ENCODE peak calls at places on chromosomes 2 and 18, in five cellular contexts. One of them, this sample, is unnamed.

GRCh38 chr2:75728614-75729419 is 18.1 kb upstream of the GCFC2 start:
- DNase-seq in OCI-M1: no peak
- DNase-seq in mesendoderm: no peak
- DNase-seq in activated naive CD8-positive, alpha-beta T cell treated with anti-CD3 and anti-CD28 coated beads for 36 hours: no peak
- DNase-seq in HEK293T: no peak
- DNase-seq in this sample: no peak

GRCh38 chr2:107430596-107431266 is 396.0 kb upstream of the RGPD4 start:
- DNase-seq in OCI-M1: no peak
- DNase-seq in mesendoderm: no peak
- DNase-seq in activated naive CD8-positive, alpha-beta T cell treated with anti-CD3 and anti-CD28 coated beads for 36 hours: no peak
- DNase-seq in HEK293T: no peak
- DNase-seq in this sample: no peak

GRCh38 chr2:20452551-20452950 is 5.7 kb downstream of the RHOB start:
- DNase-seq in OCI-M1: no peak
- DNase-seq in mesendoderm: peak
- DNase-seq in activated naive CD8-positive, alpha-beta T cell treated with anti-CD3 and anti-CD28 coated beads for 36 hours: no peak
- DNase-seq in HEK293T: no peak
- DNase-seq in this sample: no peak

GRCh38 chr2:112181571-112182290 is 43.5 kb downstream of the FBLN7 start:
- DNase-seq in OCI-M1: no peak
- DNase-seq in mesendoderm: peak
- DNase-seq in activated naive CD8-positive, alpha-beta T cell treated with anti-CD3 and anti-CD28 coated beads for 36 hours: peak
- DNase-seq in HEK293T: no peak
- DNase-seq in this sample: peak

GRCh38 chr2:160221391-160222276 is 21.6 kb upstream of the ITGB6 start:
- DNase-seq in OCI-M1: no peak
- DNase-seq in mesendoderm: no peak
- DNase-seq in activated naive CD8-positive, alpha-beta T cell treated with anti-CD3 and anti-CD28 coated beads for 36 hours: no peak
- DNase-seq in HEK293T: no peak
- DNase-seq in this sample: no peak

GRCh38 chr2:218857371-218858137 is 2.1 kb upstream of the WNT6 start:
- DNase-seq in OCI-M1: no peak
- DNase-seq in mesendoderm: no peak
- DNase-seq in activated naive CD8-positive, alpha-beta T cell treated with anti-CD3 and anti-CD28 coated beads for 36 hours: no peak
- DNase-seq in HEK293T: no peak
- DNase-seq in this sample: no peak

GRCh38 chr2:98571121-98571701 is 37.1 kb downstream of the COA5 start:
- DNase-seq in OCI-M1: no peak
- DNase-seq in mesendoderm: no peak
- DNase-seq in activated naive CD8-positive, alpha-beta T cell treated with anti-CD3 and anti-CD28 coated beads for 36 hours: no peak
- DNase-seq in HEK293T: no peak
- DNase-seq in this sample: no peak

GRCh38 chr18:58449366-58449935 is 179.4 kb downstream of the ALPK2 start:
- DNase-seq in OCI-M1: no peak
- DNase-seq in mesendoderm: peak
- DNase-seq in activated naive CD8-positive, alpha-beta T cell treated with anti-CD3 and anti-CD28 coated beads for 36 hours: no peak
- DNase-seq in HEK293T: no peak
- DNase-seq in this sample: no peak

GRCh38 chr2:19111297-19111696 is 247.1 kb downstream of the OSR1 start:
- DNase-seq in OCI-M1: no peak
- DNase-seq in mesendoderm: peak
- DNase-seq in activated naive CD8-positive, alpha-beta T cell treated with anti-CD3 and anti-CD28 coated beads for 36 hours: no peak
- DNase-seq in HEK293T: no peak
- DNase-seq in this sample: no peak

GRCh38 chr2:95043300-95043786 is 17.8 kb downstream of the MAL start:
- DNase-seq in OCI-M1: no peak
- DNase-seq in mesendoderm: peak
- DNase-seq in activated naive CD8-positive, alpha-beta T cell treated with anti-CD3 and anti-CD28 coated beads for 36 hours: peak
- DNase-seq in HEK293T: no peak
- DNase-seq in this sample: peak

GRCh38 chr2:147171961-147172360 is 672.9 kb upstream of the ACVR2A start:
- DNase-seq in OCI-M1: no peak
- DNase-seq in mesendoderm: no peak
- DNase-seq in activated naive CD8-positive, alpha-beta T cell treated with anti-CD3 and anti-CD28 coated beads for 36 hours: no peak
- DNase-seq in HEK293T: no peak
- DNase-seq in this sample: no peak

GRCh38 chr2:120715941-120716340 is 19.7 kb upstream of the GLI2 start:
- DNase-seq in OCI-M1: no peak
- DNase-seq in mesendoderm: no peak
- DNase-seq in activated naive CD8-positive, alpha-beta T cell treated with anti-CD3 and anti-CD28 coated beads for 36 hours: no peak
- DNase-seq in HEK293T: no peak
- DNase-seq in this sample: no peak

GRCh38 chr2:7031424-7032245 is 114.4 kb downstream of the RNF144A start:
- DNase-seq in OCI-M1: no peak
- DNase-seq in mesendoderm: no peak
- DNase-seq in activated naive CD8-positive, alpha-beta T cell treated with anti-CD3 and anti-CD28 coated beads for 36 hours: peak
- DNase-seq in HEK293T: no peak
- DNase-seq in this sample: peak

GRCh38 chr18:61946449-61946848 is 53.6 kb upstream of the RNF152 start:
- DNase-seq in OCI-M1: no peak
- DNase-seq in mesendoderm: no peak
- DNase-seq in activated naive CD8-positive, alpha-beta T cell treated with anti-CD3 and anti-CD28 coated beads for 36 hours: no peak
- DNase-seq in HEK293T: no peak
- DNase-seq in this sample: no peak

GRCh38 chr2:209472871-209473270 is 49.0 kb downstream of the MAP2 start:
- DNase-seq in OCI-M1: no peak
- DNase-seq in mesendoderm: no peak
- DNase-seq in activated naive CD8-positive, alpha-beta T cell treated with anti-CD3 and anti-CD28 coated beads for 36 hours: no peak
- DNase-seq in HEK293T: no peak
- DNase-seq in this sample: no peak

GRCh38 chr2:58984731-58985130 is 743.6 kb upstream of the FANCL start:
- DNase-seq in OCI-M1: peak
- DNase-seq in mesendoderm: no peak
- DNase-seq in activated naive CD8-positive, alpha-beta T cell treated with anti-CD3 and anti-CD28 coated beads for 36 hours: no peak
- DNase-seq in HEK293T: no peak
- DNase-seq in this sample: no peak

GRCh38 chr18:48915621-48916425 is 34.9 kb downstream of the SMAD7 start:
- DNase-seq in OCI-M1: peak
- DNase-seq in mesendoderm: peak
- DNase-seq in activated naive CD8-positive, alpha-beta T cell treated with anti-CD3 and anti-CD28 coated beads for 36 hours: no peak
- DNase-seq in HEK293T: no peak
- DNase-seq in this sample: no peak

GRCh38 chr2:150767924-150768801 is 280.7 kb upstream of the RND3 start:
- DNase-seq in OCI-M1: no peak
- DNase-seq in mesendoderm: no peak
- DNase-seq in activated naive CD8-positive, alpha-beta T cell treated with anti-CD3 and anti-CD28 coated beads for 36 hours: no peak
- DNase-seq in HEK293T: no peak
- DNase-seq in this sample: no peak

GRCh38 chr2:71474744-71475421 is 21.5 kb downstream of the DYSF start:
- DNase-seq in OCI-M1: no peak
- DNase-seq in mesendoderm: no peak
- DNase-seq in activated naive CD8-positive, alpha-beta T cell treated with anti-CD3 and anti-CD28 coated beads for 36 hours: no peak
- DNase-seq in HEK293T: no peak
- DNase-seq in this sample: no peak

GRCh38 chr2:180519276-180519675 is 461.1 kb upstream of the UBE2E3 start:
- DNase-seq in OCI-M1: no peak
- DNase-seq in mesendoderm: peak
- DNase-seq in activated naive CD8-positive, alpha-beta T cell treated with anti-CD3 and anti-CD28 coated beads for 36 hours: no peak
- DNase-seq in HEK293T: no peak
- DNase-seq in this sample: no peak

GRCh38 chr2:220892018-220892634 is 680.0 kb downstream of the EPHA4 start:
- DNase-seq in OCI-M1: no peak
- DNase-seq in mesendoderm: peak
- DNase-seq in activated naive CD8-positive, alpha-beta T cell treated with anti-CD3 and anti-CD28 coated beads for 36 hours: no peak
- DNase-seq in HEK293T: no peak
- DNase-seq in this sample: no peak

GRCh38 chr2:111662771-111663470 is 221.1 kb downstream of the ANAPC1 start:
- DNase-seq in OCI-M1: no peak
- DNase-seq in mesendoderm: no peak
- DNase-seq in activated naive CD8-positive, alpha-beta T cell treated with anti-CD3 and anti-CD28 coated beads for 36 hours: peak
- DNase-seq in HEK293T: no peak
- DNase-seq in this sample: peak

GRCh38 chr2:166375736-166376487 is at the start of gene SCN9A:
- DNase-seq in OCI-M1: peak
- DNase-seq in mesendoderm: peak
- DNase-seq in activated naive CD8-positive, alpha-beta T cell treated with anti-CD3 and anti-CD28 coated beads for 36 hours: peak
- DNase-seq in HEK293T: peak
- DNase-seq in this sample: peak

GRCh38 chr2:105739408-105739807 is 5.3 kb upstream of the NCK2 start:
- DNase-seq in OCI-M1: no peak
- DNase-seq in mesendoderm: no peak
- DNase-seq in activated naive CD8-positive, alpha-beta T cell treated with anti-CD3 and anti-CD28 coated beads for 36 hours: no peak
- DNase-seq in HEK293T: no peak
- DNase-seq in this sample: no peak

GRCh38 chr2:100664021-100664755 is 101.4 kb downstream of the PDCL3 start:
- DNase-seq in OCI-M1: no peak
- DNase-seq in mesendoderm: no peak
- DNase-seq in activated naive CD8-positive, alpha-beta T cell treated with anti-CD3 and anti-CD28 coated beads for 36 hours: no peak
- DNase-seq in HEK293T: no peak
- DNase-seq in this sample: no peak

GRCh38 chr2:535222-535621 is 142.0 kb downstream of the TMEM18 start:
- DNase-seq in OCI-M1: no peak
- DNase-seq in mesendoderm: peak
- DNase-seq in activated naive CD8-positive, alpha-beta T cell treated with anti-CD3 and anti-CD28 coated beads for 36 hours: no peak
- DNase-seq in HEK293T: no peak
- DNase-seq in this sample: no peak

GRCh38 chr2:223846524-223846923 is 9.1 kb upstream of the AP1S3 start:
- DNase-seq in OCI-M1: no peak
- DNase-seq in mesendoderm: peak
- DNase-seq in activated naive CD8-positive, alpha-beta T cell treated with anti-CD3 and anti-CD28 coated beads for 36 hours: no peak
- DNase-seq in HEK293T: no peak
- DNase-seq in this sample: no peak

GRCh38 chr2:158795110-158795924 is at the start of gene DAPL1:
- DNase-seq in OCI-M1: no peak
- DNase-seq in mesendoderm: peak
- DNase-seq in activated naive CD8-positive, alpha-beta T cell treated with anti-CD3 and anti-CD28 coated beads for 36 hours: no peak
- DNase-seq in HEK293T: peak
- DNase-seq in this sample: no peak

GRCh38 chr2:73293534-73294171 is at the start of gene EGR4:
- DNase-seq in OCI-M1: peak
- DNase-seq in mesendoderm: peak
- DNase-seq in activated naive CD8-positive, alpha-beta T cell treated with anti-CD3 and anti-CD28 coated beads for 36 hours: peak
- DNase-seq in HEK293T: peak
- DNase-seq in this sample: peak

GRCh38 chr2:232495292-232495691 is 7.7 kb upstream of the ECEL1 start:
- DNase-seq in OCI-M1: no peak
- DNase-seq in mesendoderm: no peak
- DNase-seq in activated naive CD8-positive, alpha-beta T cell treated with anti-CD3 and anti-CD28 coated beads for 36 hours: no peak
- DNase-seq in HEK293T: no peak
- DNase-seq in this sample: no peak